ENCODE peak calls at places on chromosomes 7 and 10, in eight cellular contexts. One of them, this sample, is unnamed.

GRCh38 chr7:16926283-16926682 is 44.5 kb upstream of the AGR3 start:
- DNase-seq in GM12865: peak
- DNase-seq in GM20000: no peak
- DNase-seq in lung: no peak
- DNase-seq in left lung: no peak
- DNase-seq in endothelial cell: no peak
- DNase-seq in HL-60: peak
- DNase-seq in AG04450: no peak
- DNase-seq in this sample: no peak

GRCh38 chr10:121527690-121528089 is 70.6 kb downstream of the FGFR2 start:
- DNase-seq in GM12865: no peak
- DNase-seq in GM20000: no peak
- DNase-seq in lung: peak
- DNase-seq in left lung: peak
- DNase-seq in endothelial cell: no peak
- DNase-seq in HL-60: no peak
- DNase-seq in AG04450: no peak
- DNase-seq in this sample: no peak

GRCh38 chr7:47326808-47327207 is 255.1 kb downstream of the TNS3 start:
- DNase-seq in GM12865: no peak
- DNase-seq in GM20000: no peak
- DNase-seq in lung: no peak
- DNase-seq in left lung: no peak
- DNase-seq in endothelial cell: no peak
- DNase-seq in HL-60: no peak
- DNase-seq in AG04450: peak
- DNase-seq in this sample: no peak

GRCh38 chr10:29409241-29410051 is 120.6 kb downstream of the LYZL1 start:
- DNase-seq in GM12865: peak
- DNase-seq in GM20000: peak
- DNase-seq in lung: peak
- DNase-seq in left lung: peak
- DNase-seq in endothelial cell: no peak
- DNase-seq in HL-60: peak
- DNase-seq in AG04450: peak
- DNase-seq in this sample: peak

GRCh38 chr7:135253851-135254815 is 20.5 kb downstream of the STRA8 start:
- DNase-seq in GM12865: no peak
- DNase-seq in GM20000: no peak
- DNase-seq in lung: peak
- DNase-seq in left lung: peak
- DNase-seq in endothelial cell: peak
- DNase-seq in HL-60: peak
- DNase-seq in AG04450: peak
- DNase-seq in this sample: peak

GRCh38 chr10:131086094-131086493 is 225.4 kb downstream of the TCERG1L start:
- DNase-seq in GM12865: no peak
- DNase-seq in GM20000: no peak
- DNase-seq in lung: no peak
- DNase-seq in left lung: no peak
- DNase-seq in endothelial cell: no peak
- DNase-seq in HL-60: no peak
- DNase-seq in AG04450: no peak
- DNase-seq in this sample: no peak

GRCh38 chr7:135186261-135186540 is 15.7 kb upstream of the CYREN start:
- DNase-seq in GM12865: no peak
- DNase-seq in GM20000: peak
- DNase-seq in lung: no peak
- DNase-seq in left lung: no peak
- DNase-seq in endothelial cell: no peak
- DNase-seq in HL-60: no peak
- DNase-seq in AG04450: no peak
- DNase-seq in this sample: no peak

GRCh38 chr10:107914450-107915276 is 750.2 kb upstream of the SORCS1 start:
- DNase-seq in GM12865: no peak
- DNase-seq in GM20000: peak
- DNase-seq in lung: no peak
- DNase-seq in left lung: no peak
- DNase-seq in endothelial cell: peak
- DNase-seq in HL-60: no peak
- DNase-seq in AG04450: no peak
- DNase-seq in this sample: no peak

GRCh38 chr7:6730343-6730633 is 23.5 kb upstream of the ZNF12 start:
- DNase-seq in GM12865: no peak
- DNase-seq in GM20000: peak
- DNase-seq in lung: no peak
- DNase-seq in left lung: no peak
- DNase-seq in endothelial cell: no peak
- DNase-seq in HL-60: peak
- DNase-seq in AG04450: no peak
- DNase-seq in this sample: no peak

GRCh38 chr7:135888740-135889139 is 88.4 kb downstream of the MTPN start:
- DNase-seq in GM12865: no peak
- DNase-seq in GM20000: no peak
- DNase-seq in lung: no peak
- DNase-seq in left lung: no peak
- DNase-seq in endothelial cell: no peak
- DNase-seq in HL-60: no peak
- DNase-seq in AG04450: no peak
- DNase-seq in this sample: no peak

GRCh38 chr10:6333086-6333485 is 130.4 kb downstream of the PFKFB3 start:
- DNase-seq in GM12865: no peak
- DNase-seq in GM20000: no peak
- DNase-seq in lung: no peak
- DNase-seq in left lung: no peak
- DNase-seq in endothelial cell: no peak
- DNase-seq in HL-60: no peak
- DNase-seq in AG04450: no peak
- DNase-seq in this sample: no peak

GRCh38 chr10:73855413-73855812 is 18.9 kb downstream of the CAMK2G start:
- DNase-seq in GM12865: no peak
- DNase-seq in GM20000: no peak
- DNase-seq in lung: no peak
- DNase-seq in left lung: peak
- DNase-seq in endothelial cell: no peak
- DNase-seq in HL-60: no peak
- DNase-seq in AG04450: no peak
- DNase-seq in this sample: no peak

GRCh38 chr10:131072651-131073468 is 238.7 kb downstream of the TCERG1L start:
- DNase-seq in GM12865: no peak
- DNase-seq in GM20000: no peak
- DNase-seq in lung: no peak
- DNase-seq in left lung: no peak
- DNase-seq in endothelial cell: no peak
- DNase-seq in HL-60: no peak
- DNase-seq in AG04450: no peak
- DNase-seq in this sample: no peak

GRCh38 chr7:7765422-7765821 is 47.0 kb upstream of the RPA3 start:
- DNase-seq in GM12865: peak
- DNase-seq in GM20000: peak
- DNase-seq in lung: no peak
- DNase-seq in left lung: no peak
- DNase-seq in endothelial cell: no peak
- DNase-seq in HL-60: no peak
- DNase-seq in AG04450: no peak
- DNase-seq in this sample: no peak

GRCh38 chr10:33132626-33133025 is 174.6 kb upstream of the ITGB1 start:
- DNase-seq in GM12865: peak
- DNase-seq in GM20000: no peak
- DNase-seq in lung: no peak
- DNase-seq in left lung: no peak
- DNase-seq in endothelial cell: no peak
- DNase-seq in HL-60: no peak
- DNase-seq in AG04450: no peak
- DNase-seq in this sample: no peak

GRCh38 chr10:51508156-51508555 is 191.2 kb downstream of the CSTF2T start:
- DNase-seq in GM12865: no peak
- DNase-seq in GM20000: no peak
- DNase-seq in lung: no peak
- DNase-seq in left lung: no peak
- DNase-seq in endothelial cell: no peak
- DNase-seq in HL-60: no peak
- DNase-seq in AG04450: no peak
- DNase-seq in this sample: no peak

GRCh38 chr7:122315507-122316466 is 11.2 kb upstream of the FEZF1 start:
- DNase-seq in GM12865: no peak
- DNase-seq in GM20000: no peak
- DNase-seq in lung: no peak
- DNase-seq in left lung: no peak
- DNase-seq in endothelial cell: no peak
- DNase-seq in HL-60: no peak
- DNase-seq in AG04450: no peak
- DNase-seq in this sample: no peak

GRCh38 chr7:136900005-136900404 is 31.6 kb downstream of the CHRM2 start:
- DNase-seq in GM12865: no peak
- DNase-seq in GM20000: no peak
- DNase-seq in lung: no peak
- DNase-seq in left lung: no peak
- DNase-seq in endothelial cell: no peak
- DNase-seq in HL-60: no peak
- DNase-seq in AG04450: no peak
- DNase-seq in this sample: no peak

GRCh38 chr10:88892223-88892967 is 12.3 kb downstream of the STAMBPL1 start:
- DNase-seq in GM12865: no peak
- DNase-seq in GM20000: no peak
- DNase-seq in lung: no peak
- DNase-seq in left lung: no peak
- DNase-seq in endothelial cell: no peak
- DNase-seq in HL-60: no peak
- DNase-seq in AG04450: no peak
- DNase-seq in this sample: no peak

GRCh38 chr7:128799451-128799850 is 7.7 kb downstream of the CCDC136 start:
- DNase-seq in GM12865: no peak
- DNase-seq in GM20000: no peak
- DNase-seq in lung: no peak
- DNase-seq in left lung: no peak
- DNase-seq in endothelial cell: no peak
- DNase-seq in HL-60: no peak
- DNase-seq in AG04450: no peak
- DNase-seq in this sample: no peak

GRCh38 chr7:35723011-35723410 is 28.1 kb upstream of the HERPUD2 start:
- DNase-seq in GM12865: no peak
- DNase-seq in GM20000: no peak
- DNase-seq in lung: no peak
- DNase-seq in left lung: no peak
- DNase-seq in endothelial cell: no peak
- DNase-seq in HL-60: no peak
- DNase-seq in AG04450: no peak
- DNase-seq in this sample: no peak

DNA sequence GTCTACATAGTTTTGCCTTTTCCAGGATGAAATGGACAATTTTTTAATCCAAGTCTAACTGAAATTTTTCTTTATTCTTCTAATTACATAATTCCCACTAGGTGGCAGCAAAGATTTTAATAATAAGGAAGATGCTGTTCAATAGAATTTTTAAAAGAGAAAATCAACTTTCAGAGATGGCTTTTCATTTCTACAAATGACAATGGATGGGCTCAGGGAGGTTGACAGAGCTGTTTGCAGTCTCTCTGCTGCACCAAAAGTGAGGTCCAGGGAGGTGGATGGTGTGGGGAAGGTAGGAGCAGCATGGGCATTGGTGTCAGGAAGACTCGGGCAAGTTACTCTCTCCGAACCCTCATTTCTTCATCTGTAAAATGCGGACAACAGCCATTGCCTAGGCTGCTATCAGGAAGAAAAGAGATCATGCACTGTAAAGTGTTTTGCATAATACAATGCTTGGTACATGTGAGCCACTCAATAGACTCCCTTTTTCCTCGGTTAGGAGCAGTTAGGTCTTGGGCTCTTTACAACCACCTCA is 107.3 kb downstream of the ABLIM1 start:
- DNase-seq in GM12865: no peak
- DNase-seq in GM20000: peak
- DNase-seq in lung: no peak
- DNase-seq in left lung: no peak
- DNase-seq in endothelial cell: no peak
- DNase-seq in HL-60: no peak
- DNase-seq in AG04450: no peak
- DNase-seq in this sample: no peak
- TF ChIP-seq CTCF in GM12865: peak
- TF ChIP-seq CTCF in GM20000: no peak
- TF ChIP-seq CTCF in lung: peak
- TF ChIP-seq CTCF in left lung: peak
- TF ChIP-seq CTCF in endothelial cell: peak
- TF ChIP-seq CTCF in HL-60: no peak
- TF ChIP-seq CTCF in AG04450: peak
- TF ChIP-seq CTCF in this sample: peak

GRCh38 chr7:144782883-144783282 is 53.0 kb downstream of the TPK1 start:
- DNase-seq in GM12865: no peak
- DNase-seq in GM20000: no peak
- DNase-seq in lung: no peak
- DNase-seq in left lung: no peak
- DNase-seq in endothelial cell: no peak
- DNase-seq in HL-60: no peak
- DNase-seq in AG04450: no peak
- DNase-seq in this sample: no peak
- TF ChIP-seq CTCF in GM12865: no peak
- TF ChIP-seq CTCF in GM20000: no peak
- TF ChIP-seq CTCF in lung: no peak
- TF ChIP-seq CTCF in left lung: no peak
- TF ChIP-seq CTCF in endothelial cell: no peak
- TF ChIP-seq CTCF in HL-60: no peak
- TF ChIP-seq CTCF in AG04450: no peak
- TF ChIP-seq CTCF in this sample: no peak

GRCh38 chr10:125562737-125563136 is 120.2 kb downstream of the TEX36 start:
- DNase-seq in GM12865: no peak
- DNase-seq in GM20000: no peak
- DNase-seq in lung: no peak
- DNase-seq in left lung: no peak
- DNase-seq in endothelial cell: no peak
- DNase-seq in HL-60: no peak
- DNase-seq in AG04450: no peak
- DNase-seq in this sample: no peak
- TF ChIP-seq CTCF in GM12865: no peak
- TF ChIP-seq CTCF in GM20000: no peak
- TF ChIP-seq CTCF in lung: no peak
- TF ChIP-seq CTCF in left lung: no peak
- TF ChIP-seq CTCF in endothelial cell: no peak
- TF ChIP-seq CTCF in HL-60: no peak
- TF ChIP-seq CTCF in AG04450: no peak
- TF ChIP-seq CTCF in this sample: no peak

GRCh38 chr10:118712080-118712479 is 42.7 kb downstream of the CACUL1 start:
- DNase-seq in GM12865: no peak
- DNase-seq in GM20000: no peak
- DNase-seq in lung: no peak
- DNase-seq in left lung: no peak
- DNase-seq in endothelial cell: no peak
- DNase-seq in HL-60: no peak
- DNase-seq in AG04450: no peak
- DNase-seq in this sample: no peak

GRCh38 chr10:118708571-118708970 is 46.2 kb downstream of the CACUL1 start:
- DNase-seq in GM12865: no peak
- DNase-seq in GM20000: no peak
- DNase-seq in lung: no peak
- DNase-seq in left lung: no peak
- DNase-seq in endothelial cell: no peak
- DNase-seq in HL-60: no peak
- DNase-seq in AG04450: no peak
- DNase-seq in this sample: no peak

GRCh38 chr10:118710487-118710886 is 44.3 kb downstream of the CACUL1 start:
- DNase-seq in GM12865: no peak
- DNase-seq in GM20000: no peak
- DNase-seq in lung: no peak
- DNase-seq in left lung: no peak
- DNase-seq in endothelial cell: no peak
- DNase-seq in HL-60: no peak
- DNase-seq in AG04450: no peak
- DNase-seq in this sample: no peak

GRCh38 chr10:118712930-118713634 is 41.7 kb downstream of the CACUL1 start:
- DNase-seq in GM12865: no peak
- DNase-seq in GM20000: no peak
- DNase-seq in lung: no peak
- DNase-seq in left lung: no peak
- DNase-seq in endothelial cell: peak
- DNase-seq in HL-60: no peak
- DNase-seq in AG04450: no peak
- DNase-seq in this sample: no peak
- TF ChIP-seq CTCF in GM12865: no peak
- TF ChIP-seq CTCF in GM20000: no peak
- TF ChIP-seq CTCF in lung: no peak
- TF ChIP-seq CTCF in left lung: no peak
- TF ChIP-seq CTCF in endothelial cell: peak
- TF ChIP-seq CTCF in HL-60: no peak
- TF ChIP-seq CTCF in AG04450: peak
- TF ChIP-seq CTCF in this sample: peak